ENCODE peak calls at places on chromosomes 4 and X, in ten cellular contexts. V is adrenal gland, T is IMR-90, D is right lobe of liver, E is breast epithelium, Z is spleen, J is suprapubic skin, U is Peyer's patch, K is transverse colon, Y is uterus. A is an unnamed sample.
A peak's percentile ranks its signal among the peaks of the same experiment; 100 is the strongest.

GRCh38 chr4:117225441-117225840 is 140.1 kb upstream of the TRAM1L1 start:
- DNase-seq in V (no peak), T (no peak), D (no peak), E (no peak), Z (no peak), J (no peak), U (no peak), K (no peak), Y (no peak), A (no peak)

GRCh38 chr4:24793219-24794005 is 2.0 kb upstream of the SOD3 start:
- DNase-seq in V (no peak), T (peak; percentile 19), D (no peak), E (no peak), Z (no peak), J (peak; percentile 11), U (no peak), K (no peak), Y (no peak), A (no peak)

GRCh38 chr4:8353912-8354453 is 84.4 kb downstream of the HTRA3 start:
- DNase-seq in V (no peak), T (peak; percentile 78), D (no peak), E (no peak), Z (no peak), J (no peak), U (peak; percentile 29), K (peak; percentile 5), Y (peak; percentile 63), A (peak; percentile 79)

GRCh38 chrX:114976321-114976720 is 41.1 kb downstream of the IL13RA2 start:
- DNase-seq in V (no peak), T (peak; percentile 19), D (no peak), E (no peak), Z (no peak), J (no peak), U (no peak), K (no peak), Y (no peak), A (no peak)

GRCh38 chr4:56755901-56756300 is 65.6 kb downstream of the SPINK2 start:
- DNase-seq in V (no peak), T (no peak), D (no peak), E (no peak), Z (no peak), J (no peak), U (no peak), K (no peak), Y (no peak), A (no peak)

GRCh38 chr4:122533841-122534240 is 77.3 kb upstream of the IL2 start:
- DNase-seq in V (no peak), T (no peak), D (no peak), E (no peak), Z (no peak), J (no peak), U (no peak), K (no peak), Y (no peak), A (no peak)

GRCh38 chr4:17085416-17085815 is 187.0 kb upstream of the LDB2 start:
- DNase-seq in V (no peak), T (no peak), D (no peak), E (no peak), Z (no peak), J (no peak), U (no peak), K (no peak), Y (no peak), A (no peak)

GRCh38 chrX:134712272-134712671 is 54.0 kb upstream of the PLAC1 start:
- DNase-seq in V (no peak), T (no peak), D (no peak), E (no peak), Z (no peak), J (no peak), U (no peak), K (no peak), Y (no peak), A (no peak)

GRCh38 chr4:80335226-80335553 is 340 bp upstream of the CFAP299 start:
- DNase-seq in V (no peak), T (no peak), D (no peak), E (no peak), Z (no peak), J (no peak), U (no peak), K (no peak), Y (no peak), A (no peak)

GRCh38 chr4:80336582-80336981 is 1.1 kb downstream of the CFAP299 start:
- DNase-seq in V (no peak), T (peak; percentile 32), D (peak; percentile 56), E (no peak), Z (peak; percentile 20), J (no peak), U (no peak), K (peak; percentile 14), Y (no peak), A (no peak)

GRCh38 chr4:80333121-80333520 is 2.4 kb upstream of the CFAP299 start:
- DNase-seq in V (no peak), T (peak; percentile 34), D (no peak), E (no peak), Z (no peak), J (no peak), U (no peak), K (no peak), Y (no peak), A (no peak)

GRCh38 chr4:80334568-80334967 is 962 bp upstream of the CFAP299 start:
- DNase-seq in V (no peak), T (no peak), D (no peak), E (no peak), Z (no peak), J (no peak), U (no peak), K (no peak), Y (no peak), A (no peak)

GRCh38 chr4:80335554-80336358 is at the start of gene CFAP299:
- DNase-seq in V (peak; percentile 66), T (peak; percentile 90), D (peak; percentile 94), E (peak; percentile 55), Z (peak; percentile 84), J (peak; percentile 87), U (peak; percentile 88), K (peak; percentile 87), Y (peak; percentile 60), A (peak; percentile 46)
- TF ChIP-seq POLR2A in V (no peak), T (peak; percentile 25), D (no peak), E (no peak), Z (no peak), J (no peak), U (no peak), K (no peak), Y (no peak), A (no peak)

DNA sequence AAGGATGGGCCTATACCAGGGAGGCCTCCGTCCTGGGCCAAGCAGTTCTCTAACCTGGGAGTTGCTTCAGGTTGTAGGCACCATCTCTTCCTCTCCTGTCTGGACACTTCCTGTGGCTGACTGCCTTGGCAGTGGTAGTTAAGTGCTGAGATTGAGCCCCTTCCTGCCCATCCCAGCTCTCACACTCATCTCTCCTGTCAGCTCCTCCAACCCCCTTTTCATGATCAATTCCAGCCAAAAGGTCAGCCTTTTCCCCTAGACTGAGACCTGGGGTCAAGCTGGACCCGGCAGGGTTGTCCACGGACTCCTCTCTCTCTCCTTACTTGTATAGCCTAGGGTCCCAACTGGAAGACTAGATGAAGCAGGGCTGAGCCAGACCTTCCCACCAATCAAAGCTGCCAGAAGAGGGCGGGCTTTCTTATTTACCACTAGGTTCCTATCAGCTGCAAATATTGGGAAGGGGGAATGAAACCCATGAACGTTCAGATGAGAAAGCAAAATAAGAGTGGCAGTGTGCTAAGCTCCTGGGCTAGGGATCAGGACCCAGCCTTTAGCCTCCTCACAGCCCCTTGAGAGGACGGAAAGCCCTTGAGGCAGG is 34.5 kb downstream of the KDM5C start:
- DNase-seq in V (no peak), T (no peak), D (no peak), E (no peak), Z (no peak), J (no peak), U (no peak), K (no peak), Y (no peak), A (no peak)
- TF ChIP-seq CTCF in V (no peak), T (peak; percentile 11), D (no peak), E (no peak), Z (no peak), J (no peak), U (no peak), K (no peak), Y (no peak), A (no peak)

DNA sequence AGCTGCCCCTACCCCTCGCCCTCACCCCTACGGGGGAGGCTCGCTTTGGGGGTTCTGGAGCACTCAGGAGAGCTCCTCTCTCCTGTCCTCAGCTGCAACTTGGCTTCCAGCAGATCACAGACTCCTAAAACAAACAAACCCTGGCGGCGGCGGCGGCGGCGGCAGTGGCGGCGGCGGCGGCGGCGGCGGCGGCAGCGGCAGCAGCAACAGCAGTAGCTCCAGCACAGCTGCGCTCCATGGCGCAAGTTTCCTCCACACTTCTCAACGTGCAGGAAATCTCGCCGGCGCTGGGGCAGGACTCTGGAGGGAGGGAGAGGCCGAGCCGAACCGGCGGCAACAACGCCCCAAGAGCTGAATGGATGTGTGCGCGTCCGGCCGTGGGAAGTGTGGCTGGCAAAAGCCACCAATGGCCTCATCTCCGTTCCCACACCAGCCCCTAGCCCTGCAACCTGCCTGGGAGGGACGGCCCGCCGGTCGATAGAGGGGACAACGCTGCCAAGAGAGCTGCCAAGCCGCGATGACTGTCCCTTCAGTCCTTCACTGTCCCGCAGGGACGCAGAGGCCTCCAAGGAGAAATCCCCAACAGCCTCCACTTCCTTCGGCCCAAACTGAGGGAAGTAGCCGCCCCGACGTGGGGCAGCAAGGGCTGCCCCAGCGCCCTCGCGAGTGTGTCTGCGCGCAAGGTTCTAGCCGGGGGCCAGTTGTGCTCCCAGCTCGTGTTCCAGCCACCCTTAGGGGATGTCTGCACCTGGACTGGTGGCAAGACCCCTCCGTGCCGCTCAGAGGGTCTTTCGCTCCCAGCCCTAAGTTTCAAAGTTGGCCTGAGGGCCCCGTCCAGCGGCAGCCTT is 775 bp downstream of the SHROOM4 start:
- DNase-seq in V (peak; percentile 24), T (peak; percentile 46), D (peak; percentile 54), E (no peak), Z (peak; percentile 82), J (no peak), U (peak; percentile 48), K (peak; percentile 25), Y (peak; percentile 14), A (peak; percentile 10)
- H3K4me3 ChIP-seq in V (no peak overlapping the region), T (peak overlapping the region; percentile 50), D (peak overlapping the region; percentile 48), E (peak overlapping the region; percentile 58), Z (peak overlapping the region; percentile 33), J (peak overlapping the region; percentile 56), U (peak overlapping the region; percentile 59), K (peak overlapping the region; percentile 46), Y (peak overlapping the region; percentile 44), A (peak overlapping the region; percentile 28)

GRCh38 chrX:139933904-139934303 is 1.1 kb upstream of the ATP11C start:
- DNase-seq in V (no peak), T (no peak), D (peak; percentile 73), E (no peak), Z (no peak), J (no peak), U (peak; percentile 65), K (peak; percentile 35), Y (no peak), A (no peak)

GRCh38 chrX:139930923-139931645 is 1.8 kb downstream of the ATP11C start:
- DNase-seq in V (peak; percentile 20), T (no peak), D (peak; percentile 50), E (no peak), Z (peak; percentile 84), J (no peak), U (peak; percentile 58), K (peak; percentile 24), Y (no peak), A (no peak)

GRCh38 chrX:139932901-139933796 is at the start of gene ATP11C:
- DNase-seq in V (peak; percentile 85), T (peak; percentile 83), D (peak; percentile 84), E (peak; percentile 76), Z (peak; percentile 94), J (peak; percentile 87), U (peak; percentile 93), K (peak; percentile 88), Y (peak; percentile 85), A (peak; percentile 96)

GRCh38 chrX:139931646-139932076 is 1.2 kb downstream of the ATP11C start:
- DNase-seq in V (peak; percentile 14), T (no peak), D (no peak), E (peak; percentile 19), Z (peak; percentile 90), J (no peak), U (no peak), K (no peak), Y (peak; percentile 19), A (peak; percentile 14)

DNA sequence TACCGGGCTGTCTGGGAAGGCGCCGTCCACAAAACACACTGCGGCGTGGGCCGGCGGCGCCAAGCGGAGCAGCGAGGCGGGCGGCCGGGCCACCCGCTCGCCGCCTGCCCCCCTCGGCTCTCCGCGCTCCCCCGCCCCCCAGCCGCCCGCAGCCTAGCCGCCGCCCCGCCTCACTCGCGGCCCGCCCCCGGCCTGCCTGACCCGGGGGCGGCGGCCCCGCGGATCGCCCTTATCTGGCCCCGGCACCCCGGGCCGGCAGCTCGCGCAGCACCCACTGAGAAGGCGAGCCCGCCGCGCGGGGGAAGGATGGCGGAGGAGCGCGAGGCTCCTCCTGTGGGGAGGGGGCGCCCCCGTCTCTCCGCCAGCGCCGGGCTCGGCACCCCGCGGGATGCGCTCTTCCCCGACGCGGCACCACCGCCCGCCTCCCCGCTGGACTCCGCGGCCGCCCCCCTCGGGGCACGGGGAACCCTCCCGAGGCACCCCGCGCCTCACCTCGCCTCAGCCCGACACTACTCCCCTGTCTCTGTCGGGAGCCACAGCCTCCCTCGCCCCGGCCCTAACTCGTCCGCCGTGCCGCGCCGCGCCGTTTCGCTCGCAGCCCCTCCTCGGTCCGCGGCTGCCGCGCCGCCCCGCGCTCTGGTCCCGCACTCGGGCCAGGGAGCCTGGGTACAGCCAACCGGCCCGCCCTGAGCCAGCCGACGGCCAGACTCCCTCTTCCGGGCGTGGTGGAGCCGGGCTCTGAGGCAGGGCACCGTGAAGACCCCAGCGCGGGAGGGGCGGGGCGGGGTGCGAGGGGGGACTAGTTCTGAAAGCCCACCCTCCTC is 564 bp downstream of the ATP11C start:
- DNase-seq in V (peak; percentile 50), T (peak; percentile 26), D (peak; percentile 67), E (no peak), Z (peak; percentile 92), J (peak; percentile 74), U (peak; percentile 65), K (peak; percentile 55), Y (peak; percentile 35), A (peak; percentile 14)
- TF ChIP-seq POLR2A in V (no peak), T (no peak), D (no peak), E (no peak), Z (no peak), J (no peak), U (no peak), K (no peak), Y (peak; percentile 11), A (no peak)

A was measured in lower leg skin.